ENCODE peak calls at places on chromosomes 4 and X, in seven cellular contexts. W, Q, M, D, T, I and K are unnamed samples.

GRCh38 chrX:121871122-121871521 is 823.7 kb downstream of the GLUD2 start:
- DNase-seq in W (no peak), Q (no peak), M (no peak), D (no peak), T (no peak), I (no peak), K (no peak)

GRCh38 chrX:55011294-55011693 is 11.1 kb downstream of the APEX2 start:
- DNase-seq in W (no peak), Q (no peak), M (no peak), D (no peak), T (no peak), I (no peak), K (no peak)

GRCh38 chr4:149784018-149784417 is 31.6 kb downstream of the IQCM start:
- DNase-seq in W (no peak), Q (no peak), M (no peak), D (no peak), T (no peak), I (no peak), K (no peak)

GRCh38 chr4:2511645-2512131 is 24.8 kb upstream of the FAM193A start:
- DNase-seq in W (no peak), Q (no peak), M (no peak), D (no peak), T (no peak), I (no peak), K (no peak)

GRCh38 chr4:69878250-69878649 is 18.3 kb upstream of the SULT1E1 start:
- DNase-seq in W (no peak), Q (no peak), M (no peak), D (no peak), T (no peak), I (no peak), K (no peak)

GRCh38 chrX:49840679-49841078 is 11.6 kb downstream of the PAGE4 start:
- DNase-seq in W (peak; percentile 37), Q (peak; percentile 66), M (no peak), D (peak; percentile 61), T (peak; percentile 80), I (peak; percentile 74), K (peak; percentile 90)

GRCh38 chr4:116501954-116502353 is 583.4 kb downstream of the TRAM1L1 start:
- DNase-seq in W (no peak), Q (no peak), M (peak; percentile 25), D (no peak), T (no peak), I (no peak), K (no peak)

GRCh38 chr4:146370841-146371240 is 150.9 kb downstream of the SLC10A7 start:
- DNase-seq in W (no peak), Q (no peak), M (peak; percentile 19), D (no peak), T (no peak), I (no peak), K (no peak)

GRCh38 chr4:40046311-40046980 is 10.2 kb upstream of the N4BP2 start:
- DNase-seq in W (peak; percentile 82), Q (no peak), M (no peak), D (peak; percentile 57), T (no peak), I (peak; percentile 29), K (no peak)

GRCh38 chr4:109848501-109848900 is 594 bp downstream of the LRIT3 start:
- DNase-seq in W (no peak), Q (no peak), M (no peak), D (no peak), T (no peak), I (no peak), K (no peak)

GRCh38 chrX:72280210-72280882 is 3.3 kb upstream of the RPS4X start:
- DNase-seq in W (no peak), Q (no peak), M (no peak), D (no peak), T (no peak), I (no peak), K (no peak)

GRCh38 chr4:173014113-173014558 is 154.5 kb upstream of the GALNT7 start:
- DNase-seq in W (no peak), Q (no peak), M (no peak), D (peak; percentile 28), T (no peak), I (peak; percentile 30), K (peak; percentile 90)

GRCh38 chrX:19372170-19373033 is 28.7 kb downstream of the PDHA1 start:
- DNase-seq in W (peak; percentile 71), Q (peak; percentile 47), M (no peak), D (peak; percentile 53), T (peak; percentile 4), I (no peak), K (peak; percentile 89)

GRCh38 chr4:6324999-6325790 is 55.5 kb downstream of the WFS1 start:
- DNase-seq in W (peak; percentile 68), Q (no peak), M (peak; percentile 52), D (peak; percentile 52), T (no peak), I (peak; percentile 69), K (peak; percentile 50)

GRCh38 chr4:110586137-110586850 is 36.6 kb downstream of the PITX2 start:
- DNase-seq in W (no peak), Q (no peak), M (no peak), D (no peak), T (no peak), I (no peak), K (no peak)

GRCh38 chr4:21946858-21947257 is 1.7 kb downstream of the KCNIP4 start:
- DNase-seq in W (no peak), Q (no peak), M (no peak), D (no peak), T (no peak), I (no peak), K (no peak)

GRCh38 chrX:30735839-30736238 is 82.6 kb downstream of the GK start:
- DNase-seq in W (peak; percentile 83), Q (no peak), M (peak; percentile 4), D (peak; percentile 31), T (no peak), I (no peak), K (peak; percentile 90)

GRCh38 chr4:183838987-183839712 is 66.0 kb upstream of the STOX2 start:
- DNase-seq in W (no peak), Q (no peak), M (no peak), D (no peak), T (no peak), I (no peak), K (peak; percentile 65)

GRCh38 chr4:54961357-54961975 is 163.9 kb downstream of the KDR start:
- DNase-seq in W (no peak), Q (peak; percentile 5), M (no peak), D (no peak), T (peak; percentile 44), I (no peak), K (no peak)

GRCh38 chr4:169184236-169184635 is 86.5 kb downstream of the SH3RF1 start:
- DNase-seq in W (no peak), Q (no peak), M (no peak), D (no peak), T (no peak), I (no peak), K (no peak)

GRCh38 chrX:99705696-99706095 is 704.4 kb downstream of the PCDH19 start:
- DNase-seq in W (no peak), Q (no peak), M (no peak), D (no peak), T (no peak), I (no peak), K (no peak)